ENCODE peak calls at places on chromosomes 1 and 21, in four cellular contexts. X is K562, F is lower lobe of right lung, O is foreskin fibroblast. R is an unnamed sample.
A peak's percentile ranks its signal among the peaks of the same experiment; 100 is the strongest.

GRCh38 chr1:192225713-192226112 is 67.5 kb downstream of the RGS18 start:
- DNase-seq in X (no peak), F (no peak), O (peak; percentile 24), R (no peak)

GRCh38 chr1:18373882-18374493 is 106.7 kb upstream of the KLHDC7A start:
- DNase-seq in X (peak; percentile 60), F (no peak), O (no peak), R (peak; percentile 42)

GRCh38 chr1:56298866-56299265 is 280.5 kb downstream of the PLPP3 start:
- DNase-seq in X (no peak), F (no peak), O (no peak), R (no peak)

GRCh38 chr1:75338974-75339483 is 204.8 kb downstream of the LHX8 start:
- DNase-seq in X (no peak), F (no peak), O (no peak), R (peak; percentile 67)

GRCh38 chr1:212691561-212692071 is 8.0 kb downstream of the BATF3 start:
- DNase-seq in X (no peak), F (no peak), O (no peak), R (peak; percentile 72)

GRCh38 chr1:94872771-94873495 is 52.8 kb downstream of the SLC44A3 start:
- DNase-seq in X (no peak), F (no peak), O (no peak), R (no peak)

GRCh38 chr1:29332204-29332603 is 95.9 kb downstream of the PTPRU start:
- DNase-seq in X (peak; percentile 80), F (no peak), O (peak; percentile 9), R (peak; percentile 48)

GRCh38 chr1:161706116-161706482 is 930 bp upstream of the FCRLA start:
- DNase-seq in X (no peak), F (no peak), O (peak; percentile 83), R (peak; percentile 30)

GRCh38 chr1:87950369-87950768 is 621.7 kb downstream of the LMO4 start:
- DNase-seq in X (no peak), F (no peak), O (no peak), R (no peak)

GRCh38 chr21:8991088-8991907 is 1530.1 kb upstream of the TPTE start:
- DNase-seq in X (peak; percentile 87), F (no peak), O (no peak), R (no peak)

GRCh38 chr1:40036574-40036973 is 4.0 kb upstream of the CAP1 start:
- DNase-seq in X (peak; percentile 91), F (no peak), O (peak; percentile 77), R (no peak)

GRCh38 chr1:61005572-61006386 is 76.6 kb upstream of the NFIA start:
- DNase-seq in X (no peak), F (no peak), O (no peak), R (no peak)

GRCh38 chr1:113538225-113538624 is 147.9 kb downstream of the MAGI3 start:
- DNase-seq in X (no peak), F (no peak), O (peak; percentile 31), R (no peak)

GRCh38 chr1:226253933-226254332 is 30.5 kb downstream of the MIXL1 start:
- DNase-seq in X (no peak), F (no peak), O (no peak), R (no peak)

GRCh38 chr1:201559679-201560162 is 20.8 kb downstream of the NAV1 start:
- DNase-seq in X (peak; percentile 92), F (peak; percentile 85), O (peak; percentile 86), R (peak; percentile 77)

GRCh38 chr1:159222987-159223386 is 18.3 kb downstream of the ACKR1 start:
- DNase-seq in X (no peak), F (no peak), O (no peak), R (no peak)

GRCh38 chr1:110440877-110441276 is 10.1 kb upstream of the PROK1 start:
- DNase-seq in X (no peak), F (peak; percentile 68), O (peak; percentile 24), R (no peak)

GRCh38 chr1:207002731-207003146 is 29.8 kb downstream of the C1orf116 start:
- DNase-seq in X (no peak), F (peak; percentile 91), O (no peak), R (no peak)

GRCh38 chr1:67674260-67675011 is 10.6 kb upstream of the GADD45A start:
- DNase-seq in X (no peak), F (no peak), O (peak; percentile 73), R (peak; percentile 38)

GRCh38 chr1:235397733-235398132 is 30.5 kb downstream of the TBCE start:
- DNase-seq in X (no peak), F (no peak), O (peak; percentile 80), R (no peak)

GRCh38 chr21:34670220-34670961 is 1.6 kb downstream of the CLIC6 start:
- DNase-seq in X (no peak), F (no peak), O (no peak), R (peak; percentile 59)
- TF ChIP-seq CTCF in X (no peak), F (no peak), O (no peak), R (no peak)

DNA sequence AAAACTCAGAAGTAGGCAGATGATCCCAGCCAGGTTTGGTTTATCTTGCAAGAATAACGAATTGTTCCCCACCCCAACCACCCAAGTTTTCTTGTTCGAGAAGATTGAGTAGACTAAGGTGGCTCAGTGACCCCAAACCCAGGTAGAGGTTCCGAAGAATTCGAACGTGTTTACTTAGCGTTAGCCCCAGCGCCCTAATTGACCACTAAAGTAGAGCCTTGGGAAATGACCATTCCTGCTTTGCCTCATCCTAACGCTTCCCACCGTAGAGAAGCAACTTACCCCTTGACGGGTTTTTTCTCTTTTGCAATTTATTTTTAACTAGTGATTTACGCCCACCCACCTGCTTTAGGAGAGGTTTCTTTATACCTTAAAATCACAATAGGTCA is 870 bp downstream of the FBXO28 start:
- DNase-seq in X (no peak), F (no peak), O (no peak), R (no peak)
- H3K4me3 ChIP-seq in X (peak overlapping the region; percentile 94), F (peak overlapping the region; percentile 90), O (peak overlapping the region; percentile 86), R (peak overlapping the region; percentile 86)

GRCh38 chr1:7046314-7046713 is 261.1 kb downstream of the CAMTA1 start:
- DNase-seq in X (no peak), F (no peak), O (peak; percentile 16), R (no peak)
- TF ChIP-seq CTCF in X (no peak), F (no peak), O (no peak), R (no peak)

DNA sequence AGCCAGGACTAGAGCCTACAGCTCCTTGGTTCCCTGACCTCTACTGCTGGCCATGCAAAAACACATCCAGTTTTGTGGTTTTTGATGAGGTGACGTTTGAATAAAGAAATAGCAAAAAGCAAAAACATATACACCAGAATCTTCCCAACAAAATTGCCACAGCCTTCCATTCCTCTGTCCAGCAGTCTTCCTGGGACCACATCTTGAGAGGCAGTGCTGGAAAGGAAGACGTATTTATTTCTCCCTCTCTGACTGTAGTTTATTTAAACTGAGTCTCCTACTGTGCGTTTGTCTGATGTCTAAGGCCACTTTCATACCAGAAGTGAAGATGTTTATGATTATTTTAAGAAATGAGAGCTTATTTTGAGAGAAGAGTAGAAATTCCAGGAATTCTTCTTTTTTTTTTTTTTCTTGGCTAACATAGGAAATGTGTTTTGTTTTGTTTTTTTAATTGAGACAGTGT is 118.4 kb downstream of the ITSN1 start:
- DNase-seq in X (no peak), F (no peak), O (peak; percentile 49), R (no peak)
- H3K4me3 ChIP-seq in X (no peak overlapping the region), F (no peak overlapping the region), O (peak overlapping the region; percentile 23), R (no peak overlapping the region)

GRCh38 chr1:219833214-219833816 is 95.0 kb downstream of the SLC30A10 start:
- DNase-seq in X (no peak), F (no peak), O (no peak), R (no peak)

GRCh38 chr1:219834247-219834917 is 94.0 kb downstream of the SLC30A10 start:
- DNase-seq in X (no peak), F (no peak), O (no peak), R (no peak)

GRCh38 chr1:219837994-219838294 is 90.4 kb downstream of the SLC30A10 start:
- DNase-seq in X (no peak), F (no peak), O (no peak), R (no peak)

GRCh38 chr1:219837274-219837993 is 90.9 kb downstream of the SLC30A10 start:
- DNase-seq in X (peak; percentile 87), F (no peak), O (peak; percentile 20), R (peak; percentile 50)
- TF ChIP-seq CTCF in X (peak; percentile 69), F (peak; percentile 35), O (peak; percentile 46), R (peak; percentile 42)

DNA sequence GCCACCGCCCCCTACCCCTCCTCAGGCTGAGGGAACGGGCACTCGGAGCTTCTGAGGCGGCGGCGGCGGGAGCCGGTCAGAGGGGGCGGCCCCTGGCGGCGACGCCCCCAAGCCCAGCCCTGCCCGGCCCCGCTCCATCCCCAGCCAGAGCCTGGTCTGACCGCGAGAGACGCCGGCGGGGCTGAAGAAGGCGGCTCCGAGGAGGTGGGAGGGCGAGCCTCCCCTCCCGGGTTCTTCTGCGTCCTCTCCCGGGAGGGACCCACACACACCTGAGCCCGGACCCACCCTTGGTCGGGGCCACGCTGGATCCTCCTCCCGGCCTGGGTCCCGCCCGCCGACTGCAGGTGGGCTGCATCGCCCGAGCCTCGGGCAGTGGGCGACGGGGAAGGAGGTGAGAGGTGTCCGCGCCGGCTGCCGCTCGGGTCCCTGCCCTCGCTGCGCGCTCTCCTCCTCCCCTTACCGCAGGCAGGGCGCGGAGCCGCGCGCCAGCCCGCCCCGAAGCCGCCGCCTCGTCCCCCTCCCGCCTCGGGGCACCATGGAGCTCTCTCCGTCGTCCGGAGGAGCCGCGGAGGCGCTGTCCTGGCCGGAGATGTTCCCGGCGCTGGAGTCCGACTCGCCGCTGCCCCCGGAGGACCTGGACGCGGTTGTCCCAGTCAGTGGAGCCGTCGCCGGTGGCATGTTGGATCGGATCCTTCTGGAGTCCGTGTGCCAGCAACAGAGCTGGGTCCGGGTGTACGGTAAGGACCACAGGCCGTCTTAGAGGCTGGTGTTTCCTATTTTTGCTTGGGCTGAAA is at the start of gene RASAL2:
- DNase-seq in X (peak; percentile 57), F (peak; percentile 77), O (peak; percentile 67), R (peak; percentile 6)
- H3K4me3 ChIP-seq in X (peak within 1 kb of the TSS; percentile 72), F (peak within 1 kb of the TSS; percentile 97), O (peak within 1 kb of the TSS; percentile 91), R (peak within 1 kb of the TSS; percentile 72)

GRCh38 chr1:58201492-58202106 is 344.9 kb downstream of the OMA1 start:
- DNase-seq in X (no peak), F (no peak), O (no peak), R (no peak)

GRCh38 chr1:58200437-58200836 is 346.1 kb downstream of the OMA1 start:
- DNase-seq in X (no peak), F (no peak), O (no peak), R (no peak)

GRCh38 chr1:58209578-58209977 is 336.9 kb downstream of the OMA1 start:
- DNase-seq in X (no peak), F (no peak), O (no peak), R (no peak)

GRCh38 chr1:58206749-58207148 is 339.8 kb downstream of the OMA1 start:
- DNase-seq in X (no peak), F (no peak), O (no peak), R (peak; percentile 5)

GRCh38 chr1:58204284-58204683 is 342.2 kb downstream of the OMA1 start:
- DNase-seq in X (peak; percentile 2), F (no peak), O (no peak), R (peak; percentile 4)
- TF ChIP-seq CTCF in X (no peak), F (no peak), O (peak; percentile 29), R (peak; percentile 8)

R was measured in GM12865.